ENCODE peak calls at places on chromosome 17, in five cellular contexts. S is stomach, U is A549, Z is GM12865, L is cardiac muscle cell. Q is an unnamed sample.

GRCh38 chr17:61088556-61088955 is 311.1 kb upstream of the TBX2 start:
- DNase-seq in L (no peak), U (no peak), Z (no peak), S (no peak), Q (no peak)

GRCh38 chr17:55089955-55090573 is 121.5 kb downstream of the STXBP4 start:
- DNase-seq in U (peak; percentile 8), Z (peak; percentile 90), L (no peak), S (no peak), Q (peak; percentile 28)

GRCh38 chr17:2070241-2071023 is 15.5 kb downstream of the HIC1 start:
- DNase-seq in U (no peak), S (no peak), Z (peak; percentile 97), L (no peak), Q (no peak)

GRCh38 chr17:65774787-65775186 is 213.3 kb upstream of the AXIN2 start:
- DNase-seq in U (no peak), S (no peak), L (peak; percentile 17), Z (no peak), Q (peak; percentile 52)

GRCh38 chr17:47836601-47837000 is 4.5 kb downstream of the SCRN2 start:
- DNase-seq in L (no peak), U (no peak), S (no peak), Z (no peak), Q (no peak)

GRCh38 chr17:70767102-70767701 is 597.9 kb downstream of the KCNJ2 start:
- DNase-seq in Z (peak; percentile 32), U (peak; percentile 29), S (no peak), L (peak; percentile 44), Q (peak; percentile 77)

GRCh38 chr17:76140661-76141211 is 309 bp downstream of the FOXJ1 start:
- DNase-seq in L (no peak), Z (no peak), U (no peak), S (no peak), Q (no peak)

GRCh38 chr17:81912441-81913309 is 1.5 kb upstream of the PCYT2 start:
- DNase-seq in U (no peak), S (peak; percentile 65), Z (no peak), L (no peak), Q (no peak)

GRCh38 chr17:50173335-50173941 is 7.6 kb downstream of the SGCA start:
- DNase-seq in S (no peak), L (peak; percentile 61), U (no peak), Z (no peak), Q (peak; percentile 94)

GRCh38 chr17:5694507-5694906 is 110.2 kb upstream of the NLRP1 start:
- DNase-seq in U (no peak), L (peak; percentile 72), Z (no peak), S (no peak), Q (no peak)

GRCh38 chr17:49715717-49716279 is 8.0 kb upstream of the SLC35B1 start:
- DNase-seq in L (no peak), U (no peak), Z (no peak), S (no peak), Q (no peak)

GRCh38 chr17:31321481-31321880 is at the start of gene EVI2A:
- DNase-seq in S (no peak), Z (peak; percentile 84), U (no peak), L (no peak), Q (peak; percentile 90)

GRCh38 chr17:47882247-47882646 is 13.8 kb upstream of the SP2 start:
- DNase-seq in S (peak; percentile 46), U (no peak), L (no peak), Z (no peak), Q (no peak)

GRCh38 chr17:75151893-75152292 is 2.4 kb downstream of the JPT1 start:
- DNase-seq in S (no peak), U (no peak), L (no peak), Z (no peak), Q (no peak)

GRCh38 chr17:16428098-16428882 is 12.9 kb downstream of the TRPV2 start:
- DNase-seq in U (peak; percentile 93), L (peak; percentile 74), Z (no peak), S (peak; percentile 73), Q (peak; percentile 68)

GRCh38 chr17:21042434-21043295 is at the start of gene USP22:
- DNase-seq in U (peak; percentile 76), Z (no peak), S (peak; percentile 31), L (peak; percentile 52), Q (no peak)

GRCh38 chr17:39939588-39940419 is 12.3 kb downstream of the LRRC3C start:
- DNase-seq in S (no peak), L (no peak), Z (peak; percentile 86), U (peak; percentile 66), Q (peak; percentile 94)

GRCh38 chr17:55187371-55187770 is 77.4 kb upstream of the HLF start:
- DNase-seq in Z (no peak), S (no peak), U (no peak), L (no peak), Q (no peak)

GRCh38 chr17:54814371-54814770 is 86.3 kb upstream of the TOM1L1 start:
- DNase-seq in Z (no peak), S (no peak), U (no peak), L (no peak), Q (no peak)

GRCh38 chr17:1736348-1737281 is 6.1 kb upstream of the SERPINF2 start:
- DNase-seq in S (peak; percentile 46), U (peak; percentile 67), L (no peak), Z (peak; percentile 80), Q (peak; percentile 93)

GRCh38 chr17:17682293-17682736 is 1.1 kb downstream of the RAI1 start:
- DNase-seq in U (peak; percentile 50), L (peak; percentile 45), S (peak; percentile 57), Z (peak; percentile 82), Q (no peak)

GRCh38 chr17:50149425-50150353 is 788 bp downstream of the PPP1R9B start:
- DNase-seq in Z (peak; percentile 78), U (no peak), S (peak; percentile 77), L (peak; percentile 78), Q (peak; percentile 57)

GRCh38 chr17:80297996-80298560 is 37.4 kb downstream of the RNF213 start:
- DNase-seq in U (no peak), Z (no peak), L (no peak), S (no peak), Q (no peak)

GRCh38 chr17:32565401-32565800 is 78.6 kb downstream of the CDK5R1 start:
- DNase-seq in U (no peak), Z (no peak), S (no peak), L (no peak), Q (no peak)

GRCh38 chr17:67525239-67526135 is 148.4 kb downstream of the PITPNC1 start:
- DNase-seq in U (no peak), Z (no peak), L (no peak), S (peak; percentile 35), Q (no peak)

GRCh38 chr17:17139972-17140589 is 66.1 kb downstream of the PLD6 start:
- DNase-seq in S (no peak), L (no peak), Z (no peak), U (no peak), Q (no peak)

GRCh38 chr17:81511800-81512559 is 619 bp downstream of the ACTG1 start:
- DNase-seq in U (no peak), L (peak; percentile 36), Z (no peak), S (no peak), Q (peak; percentile 57)

GRCh38 chr17:72373910-72374741 is 253.3 kb downstream of the SOX9 start:
- DNase-seq in L (peak; percentile 17), S (no peak), Z (no peak), U (no peak), Q (peak; percentile 48)

GRCh38 chr17:44539664-44540063 is 17.6 kb upstream of the FZD2 start:
- DNase-seq in L (no peak), U (no peak), Z (no peak), S (no peak), Q (no peak)

GRCh38 chr17:80393961-80394360 is 21.0 kb upstream of the ENDOV start:
- DNase-seq in U (no peak), S (no peak), Z (no peak), L (no peak), Q (no peak)

GRCh38 chr17:31425646-31426045 is 34.2 kb downstream of the RAB11FIP4 start:
- DNase-seq in S (no peak), Z (no peak), L (peak; percentile 33), U (no peak), Q (no peak)

GRCh38 chr17:63439682-63440081 is 6.4 kb downstream of the CYB561 start:
- DNase-seq in L (no peak), Z (no peak), S (no peak), U (no peak), Q (peak; percentile 86)

GRCh38 chr17:10111907-10112452 is 86.4 kb downstream of the GAS7 start:
- DNase-seq in Z (no peak), L (no peak), U (no peak), S (no peak), Q (no peak)
- H3K4me3 ChIP-seq in Z (no peak overlapping the region), L (no peak overlapping the region), U (no peak overlapping the region), S (no peak overlapping the region), Q (no peak overlapping the region)

GRCh38 chr17:64507418-64507766 is 615 bp downstream of the CEP95 start:
- DNase-seq in S (no peak), U (peak; percentile 67), Z (peak; percentile 75), L (peak; percentile 72), Q (peak; percentile 87)
- TF ChIP-seq CTCF in S (no peak), U (peak; percentile 57), Z (peak; percentile 41), L (peak; percentile 60), Q (peak; percentile 61)

GRCh38 chr17:77437747-77438146 is 297.0 kb downstream of the SEC14L1 start:
- DNase-seq in S (no peak), Z (no peak), U (no peak), L (no peak), Q (no peak)

GRCh38 chr17:77436481-77436880 is 295.7 kb downstream of the SEC14L1 start:
- DNase-seq in S (no peak), U (no peak), L (no peak), Z (no peak), Q (no peak)

GRCh38 chr17:77439382-77440013 is 298.7 kb downstream of the SEC14L1 start:
- DNase-seq in S (no peak), U (no peak), Z (no peak), L (no peak), Q (no peak)

GRCh38 chr17:77437017-77437416 is 296.2 kb downstream of the SEC14L1 start:
- DNase-seq in S (no peak), L (no peak), Z (no peak), U (no peak), Q (peak; percentile 94)

DNA sequence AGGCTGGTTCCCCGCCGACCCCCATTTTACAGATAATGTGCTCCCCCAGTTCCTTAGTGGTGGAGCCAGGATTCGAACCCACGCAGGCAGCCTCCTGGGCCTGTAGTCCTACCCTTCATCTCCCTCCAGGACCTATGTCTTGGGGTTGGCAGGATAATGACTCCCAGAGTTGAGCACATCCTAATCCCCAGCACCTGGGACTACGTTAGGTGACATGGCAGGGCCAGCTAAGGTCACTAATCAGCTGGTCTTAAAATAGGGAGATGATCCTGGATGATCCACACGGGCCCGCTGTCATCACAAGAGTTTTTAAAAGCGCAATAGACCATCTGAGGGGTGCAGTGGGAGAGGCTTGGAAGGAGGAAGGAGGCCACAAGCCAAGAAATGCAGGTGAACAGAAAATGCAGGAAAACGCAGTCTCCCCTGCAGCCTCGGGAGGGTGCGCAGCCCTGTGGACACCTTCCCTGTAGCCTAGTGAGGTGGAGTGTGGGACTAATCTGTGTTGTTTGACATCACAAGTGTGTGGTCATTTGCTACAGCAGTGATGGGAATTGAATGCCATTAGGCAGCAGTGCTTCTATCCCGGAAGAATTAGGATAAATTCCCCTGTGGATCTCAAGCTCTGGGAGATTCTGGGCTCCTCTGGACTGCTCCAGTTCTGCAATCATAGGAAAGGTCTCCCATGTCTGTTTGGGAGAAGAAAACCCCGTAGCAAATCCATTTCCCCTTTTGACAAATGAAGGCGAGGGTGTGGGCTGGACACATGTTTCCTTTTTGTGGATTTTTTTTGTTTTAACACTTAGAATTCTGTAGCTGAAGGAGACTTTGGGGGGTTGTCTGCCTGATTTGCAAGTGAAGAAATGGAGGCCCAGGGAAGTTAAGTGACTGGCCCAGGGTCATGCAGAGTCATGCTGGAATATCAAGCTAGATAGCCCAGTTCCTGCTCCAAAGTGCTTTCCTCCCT is 297.8 kb downstream of the SEC14L1 start:
- DNase-seq in Z (no peak), L (no peak), U (no peak), S (no peak), Q (no peak)
- H3K4me3 ChIP-seq in Z (no peak overlapping the region), L (no peak overlapping the region), U (no peak overlapping the region), S (no peak overlapping the region), Q (no peak overlapping the region)

GRCh38 chr17:56834380-56835258 is 668 bp downstream of the DGKE start:
- DNase-seq in Z (peak; percentile 90), U (peak; percentile 43), L (peak; percentile 60), S (peak; percentile 64), Q (peak; percentile 13)
- TF ChIP-seq CTCF in Z (peak; percentile 29), U (no peak), L (no peak), S (no peak), Q (no peak)